ENCODE peak calls at places on chromosomes 4 and X, in seven cellular contexts. E is upper lobe of left lung, P is heart left ventricle, G is cardiac muscle cell, L is upper lobe of right lung, S is endodermal cell, F is kidney. X is an unnamed sample. For H3K4me1, the result is how much of the 10 kb centered on the place peaks cover.

GRCh38 chr4:40630335-40631021 is 814 bp upstream of the RBM47 start:
- DNase-seq in L (peak), E (peak), F (peak), G (peak), P (peak), S (peak), X (no peak)

GRCh38 chr4:91025240-91026173 is 898.3 kb downstream of the CCSER1 start:
- DNase-seq in P (no peak), G (no peak), F (no peak), L (no peak), S (no peak), E (no peak), X (no peak)

GRCh38 chrX:10496345-10496965 is 123.9 kb downstream of the MID1 start:
- DNase-seq in P (no peak), E (no peak), S (no peak), G (no peak), F (no peak), L (no peak), X (no peak)

GRCh38 chr4:128378668-128379067 is 91.1 kb upstream of the PGRMC2 start:
- DNase-seq in L (no peak), S (no peak), G (no peak), E (no peak), P (no peak), F (no peak), X (no peak)

GRCh38 chr4:133452669-133453068 is 303.6 kb downstream of the PCDH10 start:
- DNase-seq in G (no peak), E (no peak), F (no peak), L (no peak), P (no peak), S (no peak), X (no peak)

GRCh38 chrX:135168533-135168932 is 2.7 kb downstream of the CT55 start:
- DNase-seq in P (no peak), E (no peak), L (no peak), G (no peak), S (no peak), F (no peak), X (no peak)

GRCh38 chr4:46389301-46389761 is 597 bp downstream of the GABRA2 start:
- DNase-seq in L (no peak), F (no peak), E (no peak), S (peak), G (peak), P (no peak), X (no peak)

GRCh38 chr4:7787067-7787466 is 152.6 kb downstream of the AFAP1 start:
- DNase-seq in G (no peak), S (no peak), E (peak), L (no peak), P (no peak), F (no peak), X (no peak)

GRCh38 chrX:123976671-123977316 is 15.3 kb downstream of the STAG2 start:
- DNase-seq in P (no peak), E (no peak), G (no peak), F (no peak), L (no peak), S (no peak), X (no peak)
- H3K4me1 ChIP-seq in P (under half), E (under half), G (under half), F (under half), L (under half), S (under half), X (under half)

DNA sequence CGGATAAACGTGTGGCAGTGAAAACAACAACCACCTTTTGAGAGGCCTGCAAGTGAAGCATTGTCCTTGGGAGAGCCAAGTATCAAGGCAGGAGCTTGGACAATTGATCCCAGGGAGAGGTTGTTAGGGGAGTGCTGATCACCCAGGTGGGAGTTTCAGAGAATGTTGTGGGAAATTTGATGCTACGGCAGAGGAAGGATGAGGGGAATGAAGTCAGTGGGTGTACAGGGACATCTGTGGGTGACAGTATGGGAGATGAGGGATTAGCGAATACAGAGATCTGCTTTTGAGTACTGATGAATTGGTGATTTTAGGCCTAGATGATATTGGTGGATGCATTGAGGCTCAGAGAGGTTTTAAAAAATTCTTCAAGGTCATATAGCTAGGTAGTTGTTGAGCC is 4.3 kb downstream of the GNL3L start:
- DNase-seq in L (no peak), F (no peak), P (no peak), G (no peak), S (no peak), E (no peak), X (no peak)
- TF ChIP-seq CTCF in L (no peak), F (no peak), P (no peak), G (no peak), S (no peak), E (no peak), X (no peak)

GRCh38 chr4:16078195-16078756 is 5.5 kb downstream of the PROM1 start:
- DNase-seq in L (no peak), P (no peak), E (no peak), S (peak), G (no peak), F (no peak), X (no peak)
- H3K4me1 ChIP-seq in L (under half), P (under half), E (under half), S (under half), G (under half), F (under half), X (under half)

GRCh38 chr4:185209031-185209851 is at the start of gene SNX25:
- DNase-seq in S (peak), E (peak), P (peak), G (peak), F (peak), L (peak), X (peak)
- TF ChIP-seq CTCF in S (peak), E (peak), P (peak), G (no peak), F (peak), L (peak), X (peak)

DNA sequence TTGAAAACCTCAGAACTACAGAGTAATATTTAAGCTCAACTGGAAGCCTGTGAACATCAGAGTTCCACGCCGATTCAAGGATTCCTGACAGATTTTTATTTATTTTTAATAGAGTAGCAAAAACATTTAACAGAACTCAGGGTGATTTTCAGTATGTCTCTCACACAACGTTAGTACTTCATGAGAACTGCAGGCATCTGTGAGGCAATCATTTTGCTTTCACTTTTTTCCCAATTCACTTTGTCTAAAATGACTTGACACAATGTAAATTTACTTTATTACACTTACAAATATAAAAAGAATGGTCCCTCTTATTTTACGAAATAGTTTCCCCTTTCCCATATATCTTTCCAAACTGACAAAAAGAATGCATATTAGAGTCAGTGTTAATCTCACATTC is 869.5 kb upstream of the EPHA5 start:
- DNase-seq in F (no peak), S (no peak), P (no peak), L (no peak), E (no peak), G (no peak), X (no peak)
- H3K4me1 ChIP-seq in F (under half), S (under half), P (under half), L (under half), E (under half), G (under half), X (under half)

GRCh38 chr4:103895876-103896465 is 176.2 kb upstream of the TACR3 start:
- DNase-seq in L (no peak), S (no peak), F (no peak), P (no peak), E (no peak), G (no peak), X (no peak)
- TF ChIP-seq CTCF in L (no peak), S (no peak), F (no peak), P (no peak), E (no peak), G (no peak), X (no peak)

GRCh38 chr4:2808001-2808400 is 15.1 kb downstream of the SH3BP2 start:
- DNase-seq in G (no peak), E (no peak), S (no peak), P (no peak), L (no peak), F (peak), X (no peak)
- H3K4me1 ChIP-seq in G (under half), E (half or more), S (under half), P (half or more), L (half or more), F (half or more), X (half or more)

X was measured in esophagus squamous epithelium.